ENCODE peak calls at places on chromosomes 2 and 18, in six cellular contexts. Y is prostate gland, Q is A549, O is K562, S is right lobe of liver, G is testis. N is an unnamed sample.

GRCh38 chr2:230650585-230651137 is 62.0 kb upstream of the CAB39 start:
- DNase-seq in S (no peak), O (peak; percentile 71), Y (no peak), G (no peak), Q (no peak), N (no peak)

GRCh38 chr2:239574054-239574433 is 173.2 kb upstream of the HDAC4 start:
- DNase-seq in S (no peak), G (no peak), Y (no peak), Q (no peak), O (no peak), N (no peak)

GRCh38 chr2:46001741-46002506 is 295.3 kb upstream of the EPAS1 start:
- DNase-seq in O (no peak), G (no peak), Q (no peak), Y (no peak), S (no peak), N (no peak)

GRCh38 chr2:38502107-38502506 is 100.6 kb downstream of the HNRNPLL start:
- DNase-seq in S (no peak), G (no peak), Q (no peak), Y (no peak), O (no peak), N (no peak)

GRCh38 chr18:74281639-74282358 is 10.0 kb downstream of the CYB5A start:
- DNase-seq in Q (no peak), O (no peak), S (no peak), Y (no peak), G (no peak), N (no peak)

GRCh38 chr2:197209742-197210408 is 100.7 kb downstream of the ANKRD44 start:
- DNase-seq in S (no peak), G (no peak), Q (no peak), O (peak; percentile 20), Y (no peak), N (no peak)

GRCh38 chr2:195009202-195009601 is 647.8 kb upstream of the SLC39A10 start:
- DNase-seq in Y (no peak), O (no peak), G (no peak), S (no peak), Q (no peak), N (no peak)

GRCh38 chr2:25817630-25818029 is 60.7 kb downstream of the ASXL2 start:
- DNase-seq in S (no peak), Q (no peak), G (no peak), O (no peak), Y (no peak), N (no peak)

GRCh38 chr2:223725494-223725893 is 111.9 kb downstream of the AP1S3 start:
- DNase-seq in G (peak; percentile 86), Y (peak; percentile 58), S (no peak), Q (peak; percentile 97), O (peak; percentile 78), N (no peak)

GRCh38 chr2:226657340-226658053 is 142.1 kb downstream of the IRS1 start:
- DNase-seq in Y (no peak), G (no peak), Q (no peak), O (no peak), S (no peak), N (no peak)

GRCh38 chr2:67565761-67566160 is 168.6 kb downstream of the ETAA1 start:
- DNase-seq in O (no peak), Y (no peak), S (no peak), Q (peak; percentile 54), G (no peak), N (no peak)

GRCh38 chr18:32446780-32447179 is 23.9 kb downstream of the GAREM1 start:
- DNase-seq in S (no peak), Q (no peak), O (no peak), Y (no peak), G (no peak), N (no peak)

GRCh38 chr2:45567288-45567963 is 43.6 kb downstream of the SRBD1 start:
- DNase-seq in O (no peak), Y (no peak), S (no peak), G (no peak), Q (no peak), N (no peak)

GRCh38 chr2:237752761-237753165 is 45.8 kb upstream of the RBM44 start:
- DNase-seq in O (no peak), Y (no peak), G (no peak), Q (no peak), S (no peak), N (no peak)

GRCh38 chr2:169584005-169584877 is at the start of gene PPIG:
- DNase-seq in O (peak; percentile 98), Y (peak; percentile 83), S (peak; percentile 94), G (peak; percentile 96), Q (peak; percentile 95), N (peak; percentile 93)

GRCh38 chr2:26509141-26509540 is 31.2 kb upstream of the OTOF start:
- DNase-seq in S (no peak), O (no peak), Q (no peak), G (no peak), Y (no peak), N (no peak)

GRCh38 chr2:111250448-111251030 is 129.8 kb downstream of the BCL2L11 start:
- DNase-seq in S (no peak), O (no peak), Q (no peak), Y (no peak), G (no peak), N (no peak)

GRCh38 chr2:129894616-129895015 is 84.8 kb upstream of the RAB6C start:
- DNase-seq in S (no peak), Y (no peak), O (no peak), G (no peak), Q (no peak), N (no peak)

GRCh38 chr2:180763249-180763989 is 217.0 kb upstream of the UBE2E3 start:
- DNase-seq in O (no peak), Q (peak; percentile 49), S (no peak), G (no peak), Y (no peak), N (no peak)

GRCh38 chr2:139790807-139791206 is 1010.6 kb upstream of the NXPH2 start:
- DNase-seq in Q (peak; percentile 36), O (no peak), S (no peak), G (no peak), Y (no peak), N (no peak)

GRCh38 chr2:109326306-109326705 is 197.3 kb downstream of the SH3RF3 start:
- DNase-seq in O (no peak), S (no peak), Q (no peak), Y (no peak), G (no peak), N (no peak)

GRCh38 chr2:161995553-161996016 is 78.4 kb downstream of the DPP4 start:
- DNase-seq in Y (no peak), S (no peak), G (no peak), O (no peak), Q (no peak), N (no peak)

GRCh38 chr18:3218817-3219216 is 951 bp downstream of the MYOM1 start:
- DNase-seq in Q (no peak), S (no peak), Y (no peak), O (no peak), G (no peak), N (no peak)

GRCh38 chr2:170113168-170113567 is 64.8 kb upstream of the MYO3B start:
- DNase-seq in G (no peak), S (no peak), Y (no peak), Q (no peak), O (no peak), N (no peak)

GRCh38 chr2:205644018-205644417 is 38.3 kb upstream of the NRP2 start:
- DNase-seq in G (no peak), S (no peak), Y (no peak), Q (no peak), O (no peak), N (no peak)

GRCh38 chr2:121132054-121132453 is 152.9 kb downstream of the TFCP2L1 start:
- DNase-seq in Y (no peak), S (no peak), G (no peak), Q (no peak), O (no peak), N (no peak)

GRCh38 chr2:85727798-85728197 is 26.0 kb upstream of the ATOH8 start:
- DNase-seq in S (no peak), O (no peak), Q (no peak), G (no peak), Y (no peak), N (no peak)

GRCh38 chr18:5543036-5543671 is 643 bp downstream of the EPB41L3 start:
- DNase-seq in G (peak; percentile 30), S (no peak), Q (no peak), O (no peak), Y (no peak), N (no peak)

GRCh38 chr2:236949089-236949935 is 136.4 kb upstream of the COPS8 start:
- DNase-seq in Y (no peak), G (no peak), Q (no peak), S (no peak), O (no peak), N (peak; percentile 19)

GRCh38 chr2:14633031-14633430 is 514 bp downstream of the LRATD1 start:
- DNase-seq in G (no peak), S (peak; percentile 50), Y (peak; percentile 20), Q (no peak), O (no peak), N (peak; percentile 73)
- H3K4me3 ChIP-seq in G (peak overlapping the region; percentile 52), S (peak overlapping the region; percentile 57), Y (peak overlapping the region; percentile 55), Q (peak overlapping the region; percentile 34), O (no peak overlapping the region), N (peak overlapping the region; percentile 79)

GRCh38 chr2:73284296-73285161 is at the start of gene FBXO41:
- DNase-seq in Q (peak; percentile 48), G (peak; percentile 59), O (peak; percentile 82), Y (peak; percentile 18), S (no peak), N (peak; percentile 57)

GRCh38 chr2:73285162-73285739 is 973 bp upstream of the FBXO41 start:
- DNase-seq in O (peak; percentile 27), Q (no peak), Y (no peak), G (no peak), S (no peak), N (peak; percentile 68)

GRCh38 chr2:73282924-73283544 is 1.2 kb downstream of the FBXO41 start:
- DNase-seq in O (no peak), G (no peak), S (no peak), Q (no peak), Y (no peak), N (no peak)

GRCh38 chr2:73286134-73286533 is 1.9 kb upstream of the FBXO41 start:
- DNase-seq in Q (no peak), Y (no peak), S (no peak), O (no peak), G (no peak), N (no peak)

GRCh38 chr2:73283545-73284295 is 558 bp downstream of the FBXO41 start:
- DNase-seq in G (no peak), O (peak; percentile 11), S (no peak), Y (no peak), Q (no peak), N (peak; percentile 20)
- TF ChIP-seq POLR2A in G (no peak), O (no peak), S (no peak), Y (no peak), Q (no peak), N (no peak)

GRCh38 chr2:128315122-128315828 is 3.4 kb downstream of the HS6ST1 start:
- DNase-seq in Y (peak; percentile 7), G (peak; percentile 18), Q (no peak), O (no peak), S (no peak), N (peak; percentile 13)
- H3K4me3 ChIP-seq in Y (peak overlapping the region; percentile 56), G (no peak overlapping the region), Q (no peak overlapping the region), O (no peak overlapping the region), S (no peak overlapping the region), N (peak overlapping the region; percentile 82)

GRCh38 chr2:179049203-179049545 is 763 bp downstream of the CCDC141 start:
- DNase-seq in O (no peak), S (no peak), Q (no peak), G (no peak), Y (no peak), N (no peak)

GRCh38 chr2:179049546-179050311 is at the start of gene CCDC141:
- DNase-seq in S (no peak), G (peak; percentile 61), Y (no peak), Q (no peak), O (no peak), N (no peak)

GRCh38 chr2:179044500-179044899 is 5.4 kb downstream of the CCDC141 start:
- DNase-seq in Y (no peak), G (no peak), O (no peak), Q (no peak), S (no peak), N (no peak)
- TF ChIP-seq POLR2A in Y (no peak), G (no peak), O (no peak), Q (no peak), S (no peak), N (no peak)

N was measured in Peyer's patch.